ENCODE peak calls at places on chromosomes 7 and 10, in six cellular contexts. One of them, this sample, is unnamed.

GRCh38 chr7:158320328-158320727 is 267.3 kb downstream of the PTPRN2 start:
- DNase-seq in bronchial epithelial cell: no peak
- DNase-seq in neural crest cell: no peak
- DNase-seq in astrocyte: no peak
- DNase-seq in GM13977: no peak
- DNase-seq in AG09309: no peak
- DNase-seq in this sample: no peak

GRCh38 chr10:119161680-119162079 is 3.8 kb downstream of the SFXN4 start:
- DNase-seq in astrocyte: peak
- DNase-seq in GM13977: no peak
- DNase-seq in AG09309: no peak
- DNase-seq in neural crest cell: no peak
- DNase-seq in bronchial epithelial cell: peak
- DNase-seq in this sample: no peak

GRCh38 chr7:5586963-5587348 is 163.3 kb upstream of the TNRC18 start:
- DNase-seq in AG09309: no peak
- DNase-seq in GM13977: no peak
- DNase-seq in astrocyte: no peak
- DNase-seq in neural crest cell: no peak
- DNase-seq in bronchial epithelial cell: no peak
- DNase-seq in this sample: no peak

GRCh38 chr7:123846217-123846891 is 1.4 kb downstream of the HYAL4 start:
- DNase-seq in bronchial epithelial cell: peak
- DNase-seq in GM13977: no peak
- DNase-seq in neural crest cell: no peak
- DNase-seq in astrocyte: peak
- DNase-seq in AG09309: no peak
- DNase-seq in this sample: no peak

GRCh38 chr7:35802649-35803048 is 1.8 kb downstream of the SEPTIN7 start:
- DNase-seq in astrocyte: peak
- DNase-seq in neural crest cell: no peak
- DNase-seq in bronchial epithelial cell: no peak
- DNase-seq in GM13977: peak
- DNase-seq in AG09309: no peak
- DNase-seq in this sample: no peak

GRCh38 chr7:41280491-41280890 is 422.4 kb downstream of the INHBA start:
- DNase-seq in bronchial epithelial cell: peak
- DNase-seq in neural crest cell: no peak
- DNase-seq in AG09309: no peak
- DNase-seq in astrocyte: no peak
- DNase-seq in GM13977: no peak
- DNase-seq in this sample: no peak

GRCh38 chr10:26755443-26755903 is 58.0 kb downstream of the PDSS1 start:
- DNase-seq in neural crest cell: no peak
- DNase-seq in GM13977: peak
- DNase-seq in bronchial epithelial cell: peak
- DNase-seq in astrocyte: peak
- DNase-seq in AG09309: no peak
- DNase-seq in this sample: no peak

GRCh38 chr7:100162874-100163533 is 4.5 kb upstream of the TRAPPC14 start:
- DNase-seq in astrocyte: no peak
- DNase-seq in neural crest cell: no peak
- DNase-seq in bronchial epithelial cell: peak
- DNase-seq in AG09309: no peak
- DNase-seq in GM13977: no peak
- DNase-seq in this sample: no peak

GRCh38 chr7:130009848-130010688 is 41.1 kb downstream of the ZC3HC1 start:
- DNase-seq in bronchial epithelial cell: peak
- DNase-seq in astrocyte: peak
- DNase-seq in AG09309: peak
- DNase-seq in GM13977: no peak
- DNase-seq in neural crest cell: no peak
- DNase-seq in this sample: no peak

GRCh38 chr7:142620375-142620774 is 128.9 kb upstream of the PRSS1 start:
- DNase-seq in bronchial epithelial cell: no peak
- DNase-seq in neural crest cell: no peak
- DNase-seq in astrocyte: no peak
- DNase-seq in AG09309: no peak
- DNase-seq in GM13977: no peak
- DNase-seq in this sample: no peak

GRCh38 chr7:47905071-47905920 is 43.0 kb downstream of the PKD1L1 start:
- DNase-seq in astrocyte: peak
- DNase-seq in bronchial epithelial cell: no peak
- DNase-seq in GM13977: no peak
- DNase-seq in AG09309: no peak
- DNase-seq in neural crest cell: no peak
- DNase-seq in this sample: no peak

GRCh38 chr7:74094224-74095095 is 10.9 kb downstream of the LIMK1 start:
- DNase-seq in GM13977: peak
- DNase-seq in astrocyte: peak
- DNase-seq in neural crest cell: no peak
- DNase-seq in bronchial epithelial cell: peak
- DNase-seq in AG09309: peak
- DNase-seq in this sample: no peak

GRCh38 chr10:17375936-17376584 is 78.3 kb downstream of the ST8SIA6 start:
- DNase-seq in bronchial epithelial cell: no peak
- DNase-seq in GM13977: peak
- DNase-seq in astrocyte: no peak
- DNase-seq in neural crest cell: peak
- DNase-seq in AG09309: no peak
- DNase-seq in this sample: no peak

GRCh38 chr7:146736446-146737190 is 620.0 kb downstream of the CNTNAP2 start:
- DNase-seq in bronchial epithelial cell: peak
- DNase-seq in neural crest cell: no peak
- DNase-seq in astrocyte: no peak
- DNase-seq in AG09309: no peak
- DNase-seq in GM13977: no peak
- DNase-seq in this sample: no peak

GRCh38 chr7:92809397-92810241 is 26.8 kb downstream of the CDK6 start:
- DNase-seq in AG09309: peak
- DNase-seq in neural crest cell: no peak
- DNase-seq in astrocyte: peak
- DNase-seq in bronchial epithelial cell: peak
- DNase-seq in GM13977: peak
- DNase-seq in this sample: no peak

GRCh38 chr10:132957131-132957530 is 14.8 kb upstream of the CFAP46 start:
- DNase-seq in bronchial epithelial cell: no peak
- DNase-seq in GM13977: no peak
- DNase-seq in neural crest cell: no peak
- DNase-seq in astrocyte: no peak
- DNase-seq in AG09309: no peak
- DNase-seq in this sample: no peak

GRCh38 chr10:73810735-73811465 is 498 bp downstream of the NDST2 start:
- DNase-seq in neural crest cell: peak
- DNase-seq in astrocyte: no peak
- DNase-seq in AG09309: no peak
- DNase-seq in GM13977: peak
- DNase-seq in bronchial epithelial cell: peak
- DNase-seq in this sample: no peak

GRCh38 chr7:104943502-104944343 is 70.3 kb upstream of the KMT2E start:
- DNase-seq in astrocyte: peak
- DNase-seq in GM13977: peak
- DNase-seq in bronchial epithelial cell: peak
- DNase-seq in AG09309: no peak
- DNase-seq in neural crest cell: no peak
- DNase-seq in this sample: no peak

GRCh38 chr10:88129013-88129412 is 265.6 kb downstream of the PTEN start:
- DNase-seq in neural crest cell: no peak
- DNase-seq in GM13977: no peak
- DNase-seq in AG09309: no peak
- DNase-seq in bronchial epithelial cell: peak
- DNase-seq in astrocyte: no peak
- DNase-seq in this sample: no peak

GRCh38 chr7:30941582-30942310 is 22.0 kb upstream of the GHRHR start:
- DNase-seq in bronchial epithelial cell: no peak
- DNase-seq in neural crest cell: no peak
- DNase-seq in AG09309: no peak
- DNase-seq in astrocyte: no peak
- DNase-seq in GM13977: no peak
- DNase-seq in this sample: no peak

GRCh38 chr10:73892314-73893080 is 18.1 kb upstream of the CAMK2G start:
- DNase-seq in astrocyte: peak
- DNase-seq in bronchial epithelial cell: no peak
- DNase-seq in GM13977: no peak
- DNase-seq in neural crest cell: no peak
- DNase-seq in AG09309: peak
- DNase-seq in this sample: no peak

GRCh38 chr7:130879191-130879590 is 145.2 kb upstream of the KLF14 start:
- DNase-seq in astrocyte: no peak
- DNase-seq in bronchial epithelial cell: no peak
- DNase-seq in GM13977: no peak
- DNase-seq in AG09309: no peak
- DNase-seq in neural crest cell: no peak
- DNase-seq in this sample: no peak

GRCh38 chr10:66931340-66931948 is 5.6 kb downstream of the LRRTM3 start:
- DNase-seq in AG09309: peak
- DNase-seq in bronchial epithelial cell: peak
- DNase-seq in neural crest cell: peak
- DNase-seq in GM13977: peak
- DNase-seq in astrocyte: peak
- DNase-seq in this sample: no peak

GRCh38 chr10:110137142-110137545 is 70.3 kb upstream of the MXI1 start:
- DNase-seq in AG09309: peak
- DNase-seq in bronchial epithelial cell: peak
- DNase-seq in GM13977: peak
- DNase-seq in neural crest cell: no peak
- DNase-seq in astrocyte: peak
- DNase-seq in this sample: no peak

GRCh38 chr7:146387140-146387539 is 270.5 kb downstream of the CNTNAP2 start:
- DNase-seq in astrocyte: no peak
- DNase-seq in AG09309: no peak
- DNase-seq in GM13977: no peak
- DNase-seq in neural crest cell: no peak
- DNase-seq in bronchial epithelial cell: no peak
- DNase-seq in this sample: no peak

GRCh38 chr10:133489816-133490588 is 36.3 kb downstream of the SCART1 start:
- DNase-seq in astrocyte: no peak
- DNase-seq in bronchial epithelial cell: no peak
- DNase-seq in neural crest cell: no peak
- DNase-seq in GM13977: no peak
- DNase-seq in AG09309: no peak
- DNase-seq in this sample: no peak

GRCh38 chr7:102974366-102975236 is 61.8 kb downstream of the LRRC17 start:
- DNase-seq in neural crest cell: no peak
- DNase-seq in bronchial epithelial cell: no peak
- DNase-seq in GM13977: no peak
- DNase-seq in AG09309: no peak
- DNase-seq in astrocyte: no peak
- DNase-seq in this sample: no peak
- TF ChIP-seq CTCF in neural crest cell: no peak
- TF ChIP-seq CTCF in bronchial epithelial cell: no peak
- TF ChIP-seq CTCF in GM13977: no peak
- TF ChIP-seq CTCF in AG09309: peak
- TF ChIP-seq CTCF in astrocyte: no peak
- TF ChIP-seq CTCF in this sample: no peak

GRCh38 chr7:128699196-128699712 is 27.2 kb downstream of the GARIN1A start:
- DNase-seq in GM13977: no peak
- DNase-seq in neural crest cell: no peak
- DNase-seq in AG09309: no peak
- DNase-seq in astrocyte: no peak
- DNase-seq in bronchial epithelial cell: no peak
- DNase-seq in this sample: no peak

GRCh38 chr7:128694742-128695141 is 22.6 kb downstream of the GARIN1A start:
- DNase-seq in AG09309: no peak
- DNase-seq in GM13977: no peak
- DNase-seq in astrocyte: no peak
- DNase-seq in neural crest cell: no peak
- DNase-seq in bronchial epithelial cell: no peak
- DNase-seq in this sample: no peak

GRCh38 chr7:128699895-128700294 is 27.8 kb downstream of the GARIN1A start:
- DNase-seq in bronchial epithelial cell: no peak
- DNase-seq in astrocyte: no peak
- DNase-seq in GM13977: no peak
- DNase-seq in AG09309: no peak
- DNase-seq in neural crest cell: no peak
- DNase-seq in this sample: no peak

GRCh38 chr7:128701062-128701785 is 29.1 kb downstream of the GARIN1A start:
- DNase-seq in astrocyte: no peak
- DNase-seq in GM13977: no peak
- DNase-seq in AG09309: no peak
- DNase-seq in bronchial epithelial cell: peak
- DNase-seq in neural crest cell: no peak
- DNase-seq in this sample: no peak

GRCh38 chr7:128697301-128697905 is 25.3 kb downstream of the GARIN1A start:
- DNase-seq in GM13977: peak
- DNase-seq in AG09309: peak
- DNase-seq in bronchial epithelial cell: peak
- DNase-seq in neural crest cell: peak
- DNase-seq in astrocyte: peak
- DNase-seq in this sample: no peak
- TF ChIP-seq CTCF in GM13977: peak
- TF ChIP-seq CTCF in AG09309: peak
- TF ChIP-seq CTCF in bronchial epithelial cell: peak
- TF ChIP-seq CTCF in neural crest cell: peak
- TF ChIP-seq CTCF in astrocyte: peak
- TF ChIP-seq CTCF in this sample: no peak

DNA sequence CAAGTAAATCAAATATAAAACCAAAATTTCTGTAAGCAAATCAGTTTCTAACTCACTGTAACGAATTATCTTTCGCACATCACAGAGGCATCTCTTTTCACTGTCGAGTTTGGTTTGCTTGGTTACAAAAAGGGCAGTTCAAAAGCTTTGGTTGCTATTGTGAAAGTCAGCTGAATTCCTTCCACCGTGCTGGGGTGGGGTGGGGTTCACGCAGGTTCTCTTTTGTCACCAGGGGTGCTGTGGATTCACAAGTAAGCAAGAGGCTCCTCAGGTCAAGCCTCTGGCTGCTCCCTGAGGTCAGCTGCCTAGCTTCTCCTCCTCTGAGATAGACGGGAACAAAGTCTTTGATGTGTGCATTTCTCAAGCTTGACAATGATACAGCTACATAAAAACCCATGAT is 47.7 kb downstream of the EGFR start:
- DNase-seq in GM13977: no peak
- DNase-seq in astrocyte: no peak
- DNase-seq in bronchial epithelial cell: no peak
- DNase-seq in neural crest cell: no peak
- DNase-seq in AG09309: no peak
- DNase-seq in this sample: no peak
- TF ChIP-seq CTCF in GM13977: no peak
- TF ChIP-seq CTCF in astrocyte: no peak
- TF ChIP-seq CTCF in bronchial epithelial cell: no peak
- TF ChIP-seq CTCF in neural crest cell: no peak
- TF ChIP-seq CTCF in AG09309: no peak
- TF ChIP-seq CTCF in this sample: no peak

GRCh38 chr10:1829712-1830111 is 92.4 kb upstream of the ADARB2 start:
- DNase-seq in AG09309: no peak
- DNase-seq in GM13977: no peak
- DNase-seq in bronchial epithelial cell: no peak
- DNase-seq in neural crest cell: no peak
- DNase-seq in astrocyte: no peak
- DNase-seq in this sample: no peak
- TF ChIP-seq CTCF in AG09309: no peak
- TF ChIP-seq CTCF in GM13977: no peak
- TF ChIP-seq CTCF in bronchial epithelial cell: no peak
- TF ChIP-seq CTCF in neural crest cell: no peak
- TF ChIP-seq CTCF in astrocyte: no peak
- TF ChIP-seq CTCF in this sample: no peak